ENCODE peak calls at places on chromosomes 12 and 14, in nine cellular contexts. B is stimulated activated CD4-positive, alpha-beta T cell treated with anti-CD3 and anti-CD28 coated beads, Interleukin-4, amount 100 ng/mL, for 48 hours; V is NCI-H1694 treated with DMSO at 0.1 percent for 48 hours; Z is dorsolateral prefrontal cortex; K is activated CD8-positive, alpha-beta T cell treated with anti-CD3 and anti-CD28 coated beads for 36 hours; H is D341Med; R is left lung; Q is CD8-positive, alpha-beta T cell; X is HuH-7. U is an unnamed sample.

GRCh38 chr14:65131176-65131765 is 29.0 kb upstream of the MAX start:
- DNase-seq in B (no peak), H (no peak), V (no peak), K (no peak), X (no peak), R (no peak), Z (no peak), Q (no peak), U (no peak)

GRCh38 chr14:47485421-47485820 is 190.0 kb downstream of the MDGA2 start:
- DNase-seq in X (no peak), Z (no peak), H (no peak), Q (no peak), V (no peak), B (no peak), R (no peak), K (no peak), U (no peak)

GRCh38 chr12:27614866-27615265 is 81.4 kb upstream of the REP15 start:
- DNase-seq in V (no peak), Z (no peak), K (no peak), Q (no peak), H (no peak), R (no peak), X (no peak), B (no peak), U (no peak)

GRCh38 chr12:82835217-82835616 is 148.5 kb downstream of the TMTC2 start:
- DNase-seq in H (no peak), V (no peak), K (no peak), Q (no peak), B (no peak), Z (no peak), R (no peak), X (no peak), U (no peak)

GRCh38 chr12:57887631-57888406 is 41.3 kb upstream of the CTDSP2 start:
- DNase-seq in R (no peak), H (peak; percentile 29), K (no peak), Z (no peak), X (peak; percentile 42), V (peak; percentile 73), Q (no peak), B (no peak), U (peak; percentile 75)

GRCh38 chr12:113933201-113933786 is 32.8 kb downstream of the RBM19 start:
- DNase-seq in H (peak; percentile 71), B (no peak), X (no peak), Q (no peak), Z (peak; percentile 38), K (no peak), R (no peak), V (no peak), U (peak; percentile 90)

GRCh38 chr12:59004466-59004865 is 84.2 kb upstream of the LRIG3 start:
- DNase-seq in X (no peak), Z (no peak), R (no peak), H (no peak), Q (no peak), K (no peak), B (no peak), V (no peak), U (no peak)

GRCh38 chr12:115312901-115313300 is 628.9 kb upstream of the TBX3 start:
- DNase-seq in R (no peak), V (no peak), H (no peak), X (no peak), K (no peak), Q (no peak), Z (no peak), B (no peak), U (no peak)

GRCh38 chr12:50110762-50111416 is 1.1 kb upstream of the COX14 start:
- DNase-seq in Z (no peak), R (peak; percentile 81), V (no peak), H (peak; percentile 68), X (peak; percentile 62), K (no peak), B (no peak), Q (no peak), U (no peak)

GRCh38 chr12:132288516-132289188 is 40.7 kb downstream of the GALNT9 start:
- DNase-seq in X (no peak), H (no peak), Q (no peak), B (no peak), Z (no peak), R (no peak), V (no peak), K (no peak), U (no peak)

GRCh38 chr12:98750511-98750910 is 105.4 kb downstream of the APAF1 start:
- DNase-seq in B (no peak), V (peak; percentile 18), H (no peak), Z (peak; percentile 80), X (no peak), R (no peak), Q (no peak), K (no peak), U (no peak)

GRCh38 chr14:69632154-69632553 is 20.8 kb downstream of the SUSD6 start:
- DNase-seq in R (no peak), V (no peak), Z (no peak), X (no peak), K (no peak), Q (no peak), H (no peak), B (no peak), U (no peak)

GRCh38 chr14:75604979-75605825 is 26.8 kb downstream of the FLVCR2 start:
- DNase-seq in B (no peak), X (no peak), Q (no peak), Z (no peak), R (peak; percentile 63), H (no peak), V (no peak), K (no peak), U (peak; percentile 82)

GRCh38 chr12:109247831-109248654 is 61.0 kb downstream of the FOXN4 start:
- DNase-seq in B (no peak), K (no peak), X (peak; percentile 43), Z (no peak), H (no peak), R (no peak), Q (no peak), V (no peak), U (no peak)

GRCh38 chr12:102281231-102281630 is 83.6 kb upstream of the PMCH start:
- DNase-seq in H (no peak), Q (no peak), R (no peak), K (no peak), B (no peak), V (no peak), Z (no peak), X (no peak), U (no peak)

GRCh38 chr14:68607081-68607851 is 185.6 kb downstream of the ZFP36L1 start:
- DNase-seq in Z (no peak), K (no peak), V (no peak), R (no peak), X (peak; percentile 58), H (no peak), B (no peak), Q (no peak), U (no peak)

U was measured in cardiac muscle cell.